ENCODE peak calls at places on chromosomes 16 and 17, in seven cellular contexts. Y is GM03348, O is upper lobe of right lung, H is neural progenitor cell, J is kidney tubule cell, D is occipital lobe, V is AG10803. N is an unnamed sample.
A peak's percentile ranks its signal among the peaks of the same experiment; 100 is the strongest.

GRCh38 chr17:82653651-82654528 is 5.6 kb upstream of the WDR45B start:
- DNase-seq in Y (no peak), V (no peak), O (no peak), H (no peak), J (no peak), D (no peak), N (no peak)

GRCh38 chr16:11668590-11669379 is 530 bp downstream of the SNN start:
- DNase-seq in D (no peak), O (no peak), V (no peak), Y (peak; percentile 58), J (no peak), H (peak; percentile 86), N (no peak)

GRCh38 chr17:74712756-74713155 is at the start of gene CD300LF:
- DNase-seq in Y (no peak), H (no peak), V (no peak), J (no peak), O (peak; percentile 82), D (no peak), N (no peak)

GRCh38 chr17:63150466-63150865 is 184.4 kb downstream of the TANC2 start:
- DNase-seq in J (no peak), V (no peak), H (no peak), Y (no peak), O (no peak), D (no peak), N (no peak)

GRCh38 chr17:42928714-42929496 is 28.3 kb downstream of the G6PC1 start:
- DNase-seq in Y (peak; percentile 85), D (no peak), V (peak; percentile 82), O (no peak), H (peak; percentile 61), J (peak; percentile 89), N (no peak)

GRCh38 chr17:31715436-31715835 is 143.6 kb downstream of the COPRS start:
- DNase-seq in H (no peak), Y (no peak), O (no peak), V (no peak), D (no peak), J (no peak), N (no peak)

GRCh38 chr17:79000396-79001189 is 9.0 kb downstream of the CANT1 start:
- DNase-seq in J (no peak), Y (no peak), O (no peak), H (no peak), V (no peak), D (no peak), N (peak; percentile 26)

GRCh38 chr16:27344707-27345106 is 30.9 kb downstream of the IL4R start:
- DNase-seq in J (no peak), H (no peak), D (no peak), Y (no peak), V (no peak), O (no peak), N (no peak)

GRCh38 chr16:65815707-65816106 is 550.8 kb upstream of the CDH5 start:
- DNase-seq in D (no peak), O (no peak), V (no peak), H (no peak), Y (no peak), J (no peak), N (no peak)

GRCh38 chr16:71645450-71645849 is 19.5 kb downstream of the MARVELD3 start:
- DNase-seq in O (no peak), H (peak; percentile 51), V (peak; percentile 13), J (peak; percentile 46), Y (peak; percentile 39), D (no peak), N (no peak)

GRCh38 chr16:66365588-66365987 is 903 bp upstream of the CDH5 start:
- DNase-seq in D (no peak), H (no peak), J (no peak), Y (no peak), V (no peak), O (no peak), N (no peak)

GRCh38 chr17:39579318-39580081 is 28.2 kb downstream of the NEUROD2 start:
- DNase-seq in O (no peak), J (no peak), V (no peak), Y (no peak), D (no peak), H (peak; percentile 91), N (no peak)

GRCh38 chr17:48469227-48469626 is 39.2 kb upstream of the SKAP1 start:
- DNase-seq in O (no peak), V (no peak), H (no peak), Y (no peak), D (no peak), J (no peak), N (no peak)

GRCh38 chr16:57606847-57607501 is 21.5 kb upstream of the ADGRG1 start:
- DNase-seq in O (no peak), Y (no peak), J (no peak), V (no peak), D (no peak), H (no peak), N (no peak)